ENCODE peak calls at places on chromosome 3, in four cellular contexts. One of them, this sample, is unnamed.

GRCh38 chr3:61158152-61158551 is 93.1 kb downstream of the FHIT start:
- DNase-seq in K562: no peak
- DNase-seq in GM12878: no peak
- DNase-seq in SK-N-SH: no peak
- DNase-seq in this sample: no peak

GRCh38 chr3:141266797-141267555 is 35.4 kb downstream of the PXYLP1 start:
- DNase-seq in GM12878: no peak
- DNase-seq in K562: no peak
- DNase-seq in SK-N-SH: no peak
- DNase-seq in this sample: no peak

GRCh38 chr3:182735672-182736071 is 57.6 kb upstream of the ATP11B start:
- DNase-seq in K562: no peak
- DNase-seq in GM12878: no peak
- DNase-seq in SK-N-SH: no peak
- DNase-seq in this sample: no peak

GRCh38 chr3:123089611-123090301 is 22.9 kb downstream of the PDIA5 start:
- DNase-seq in K562: no peak
- DNase-seq in SK-N-SH: no peak
- DNase-seq in GM12878: no peak
- DNase-seq in this sample: no peak

GRCh38 chr3:134965849-134966248 is 170.8 kb downstream of the EPHB1 start:
- DNase-seq in GM12878: no peak
- DNase-seq in SK-N-SH: no peak
- DNase-seq in K562: no peak
- DNase-seq in this sample: no peak

GRCh38 chr3:6805236-6805635 is 55.7 kb upstream of the GRM7 start:
- DNase-seq in K562: no peak
- DNase-seq in GM12878: no peak
- DNase-seq in SK-N-SH: no peak
- DNase-seq in this sample: no peak

GRCh38 chr3:180619723-180620122 is 17.8 kb downstream of the TTC14 start:
- DNase-seq in SK-N-SH: no peak
- DNase-seq in K562: no peak
- DNase-seq in GM12878: no peak
- DNase-seq in this sample: no peak

GRCh38 chr3:12916159-12916558 is 74.8 kb upstream of the RPL32 start:
- DNase-seq in GM12878: no peak
- DNase-seq in SK-N-SH: no peak
- DNase-seq in K562: no peak
- DNase-seq in this sample: no peak

GRCh38 chr3:169236662-169237174 is 426.8 kb downstream of the MECOM start:
- DNase-seq in GM12878: no peak
- DNase-seq in K562: no peak
- DNase-seq in SK-N-SH: no peak
- DNase-seq in this sample: no peak

GRCh38 chr3:116020989-116021388 is 397.7 kb downstream of the GAP43 start:
- DNase-seq in GM12878: no peak
- DNase-seq in K562: no peak
- DNase-seq in SK-N-SH: no peak
- DNase-seq in this sample: no peak

GRCh38 chr3:127712461-127712860 is 39.7 kb downstream of the ABTB1 start:
- DNase-seq in K562: no peak
- DNase-seq in GM12878: no peak
- DNase-seq in SK-N-SH: no peak
- DNase-seq in this sample: no peak

GRCh38 chr3:177358085-177358967 is 161.0 kb upstream of the TBL1XR1 start:
- DNase-seq in K562: peak
- DNase-seq in GM12878: peak
- DNase-seq in SK-N-SH: peak
- DNase-seq in this sample: peak

GRCh38 chr3:64058592-64058991 is 35.3 kb upstream of the PSMD6 start:
- DNase-seq in GM12878: no peak
- DNase-seq in SK-N-SH: no peak
- DNase-seq in K562: no peak
- DNase-seq in this sample: no peak

GRCh38 chr3:112653209-112653871 is 12.4 kb upstream of the CCDC80 start:
- DNase-seq in K562: no peak
- DNase-seq in SK-N-SH: no peak
- DNase-seq in GM12878: no peak
- DNase-seq in this sample: no peak

GRCh38 chr3:178352300-178353021 is 183.8 kb upstream of the KCNMB2 start:
- DNase-seq in K562: no peak
- DNase-seq in GM12878: no peak
- DNase-seq in SK-N-SH: no peak
- DNase-seq in this sample: no peak

GRCh38 chr3:172221550-172221949 is 182.2 kb downstream of the FNDC3B start:
- DNase-seq in GM12878: no peak
- DNase-seq in K562: no peak
- DNase-seq in SK-N-SH: no peak
- DNase-seq in this sample: no peak

GRCh38 chr3:141746962-141747361 is 8.9 kb downstream of the RNF7 start:
- DNase-seq in SK-N-SH: no peak
- DNase-seq in GM12878: no peak
- DNase-seq in K562: no peak
- DNase-seq in this sample: no peak

GRCh38 chr3:127454968-127455367 is 135.6 kb downstream of the TPRA1 start:
- DNase-seq in SK-N-SH: no peak
- DNase-seq in K562: no peak
- DNase-seq in GM12878: no peak
- DNase-seq in this sample: no peak

GRCh38 chr3:112638327-112639020 is 2.5 kb downstream of the CCDC80 start:
- DNase-seq in K562: no peak
- DNase-seq in SK-N-SH: no peak
- DNase-seq in GM12878: no peak
- DNase-seq in this sample: no peak

GRCh38 chr3:16319307-16319706 is 54.3 kb downstream of the OXNAD1 start:
- DNase-seq in GM12878: no peak
- DNase-seq in SK-N-SH: peak
- DNase-seq in K562: peak
- DNase-seq in this sample: peak

GRCh38 chr3:186612065-186612464 is 795 bp upstream of the AHSG start:
- DNase-seq in K562: no peak
- DNase-seq in GM12878: no peak
- DNase-seq in SK-N-SH: no peak
- DNase-seq in this sample: no peak

GRCh38 chr3:174951023-174951422 is 91.9 kb downstream of the NAALADL2 start:
- DNase-seq in SK-N-SH: no peak
- DNase-seq in GM12878: no peak
- DNase-seq in K562: no peak
- DNase-seq in this sample: no peak

GRCh38 chr3:78604328-78604727 is 1163.5 kb downstream of the ROBO1 start:
- DNase-seq in GM12878: no peak
- DNase-seq in SK-N-SH: no peak
- DNase-seq in K562: no peak
- DNase-seq in this sample: no peak

GRCh38 chr3:168095611-168096209 is at the start of gene GOLIM4:
- DNase-seq in SK-N-SH: peak
- DNase-seq in K562: peak
- DNase-seq in GM12878: peak
- DNase-seq in this sample: peak

GRCh38 chr3:194930439-194931204 is 244.9 kb downstream of the FAM43A start:
- DNase-seq in GM12878: no peak
- DNase-seq in K562: no peak
- DNase-seq in SK-N-SH: peak
- DNase-seq in this sample: no peak

GRCh38 chr3:94036909-94037507 is 8.6 kb upstream of the STX19 start:
- DNase-seq in K562: peak
- DNase-seq in GM12878: no peak
- DNase-seq in SK-N-SH: peak
- DNase-seq in this sample: no peak

GRCh38 chr3:141096981-141097380 is 45.8 kb downstream of the SPSB4 start:
- DNase-seq in SK-N-SH: no peak
- DNase-seq in K562: no peak
- DNase-seq in GM12878: no peak
- DNase-seq in this sample: no peak

DNA sequence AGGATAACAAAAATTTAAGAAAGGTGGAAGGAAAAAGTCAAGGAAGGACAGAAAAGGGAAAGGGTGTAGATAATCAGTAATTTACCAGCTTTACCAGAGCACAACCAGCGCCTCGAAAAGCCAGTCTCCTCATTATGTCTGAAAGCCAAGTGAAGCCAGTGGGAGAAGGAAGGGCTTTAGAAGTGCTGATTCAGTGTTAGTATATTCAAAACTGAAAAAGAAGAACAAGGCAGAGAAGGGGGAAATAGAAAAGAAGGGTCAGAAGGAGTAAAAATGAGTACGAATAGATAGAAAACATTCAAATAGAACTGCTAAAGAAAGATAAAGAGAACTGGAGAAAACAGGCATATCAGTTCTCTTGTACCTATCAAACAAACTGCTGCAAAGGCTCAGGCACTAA is 4.1 kb downstream of the PBRM1 start:
- DNase-seq in K562: no peak
- DNase-seq in GM12878: no peak
- DNase-seq in SK-N-SH: no peak
- DNase-seq in this sample: no peak
- TF ChIP-seq USF2 in K562: no peak
- TF ChIP-seq USF2 in GM12878: no peak
- TF ChIP-seq USF2 in SK-N-SH: no peak
- TF ChIP-seq USF2 in this sample: no peak

GRCh38 chr3:149153402-149153801 is 24.0 kb downstream of the HPS3 start:
- DNase-seq in K562: no peak
- DNase-seq in GM12878: no peak
- DNase-seq in SK-N-SH: no peak
- DNase-seq in this sample: no peak

GRCh38 chr3:149150436-149150835 is 21.0 kb downstream of the HPS3 start:
- DNase-seq in GM12878: no peak
- DNase-seq in SK-N-SH: no peak
- DNase-seq in K562: no peak
- DNase-seq in this sample: no peak

GRCh38 chr3:149151843-149152242 is 22.4 kb downstream of the HPS3 start:
- DNase-seq in K562: peak
- DNase-seq in SK-N-SH: peak
- DNase-seq in GM12878: no peak
- DNase-seq in this sample: no peak

GRCh38 chr3:149152420-149152819 is 23.0 kb downstream of the HPS3 start:
- DNase-seq in K562: no peak
- DNase-seq in SK-N-SH: no peak
- DNase-seq in GM12878: peak
- DNase-seq in this sample: no peak
- TF ChIP-seq USF1 in K562: no peak
- TF ChIP-seq USF1 in SK-N-SH: no peak
- TF ChIP-seq USF1 in GM12878: no peak
- TF ChIP-seq USF1 in this sample: no peak

GRCh38 chr3:125141596-125142417 is 70.7 kb downstream of the SLC12A8 start:
- DNase-seq in SK-N-SH: peak
- DNase-seq in K562: no peak
- DNase-seq in GM12878: no peak
- DNase-seq in this sample: peak
- TF ChIP-seq USF2 in SK-N-SH: no peak
- TF ChIP-seq USF2 in K562: no peak
- TF ChIP-seq USF2 in GM12878: no peak
- TF ChIP-seq USF2 in this sample: peak

DNA sequence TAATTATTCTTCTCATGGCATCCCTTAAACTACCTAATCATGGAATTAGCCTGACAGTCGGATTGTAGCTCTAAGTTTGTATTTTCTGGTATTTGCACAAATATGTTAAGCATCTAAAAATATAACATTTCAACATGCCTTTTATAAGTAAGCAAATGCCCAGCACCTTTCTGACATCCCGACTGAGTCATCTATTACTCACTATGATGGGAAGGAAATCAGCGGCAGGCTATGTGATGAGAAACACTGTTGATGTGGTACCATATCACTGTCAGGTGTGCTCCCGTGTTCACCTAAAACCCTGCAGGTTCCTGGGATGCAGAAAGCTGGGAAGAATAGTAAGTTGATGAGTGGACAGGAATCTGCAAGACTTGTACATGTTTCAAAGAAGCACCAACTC is 367.8 kb upstream of the IL12A start:
- DNase-seq in SK-N-SH: no peak
- DNase-seq in K562: no peak
- DNase-seq in GM12878: no peak
- DNase-seq in this sample: no peak
- TF ChIP-seq USF1 in SK-N-SH: no peak
- TF ChIP-seq USF1 in K562: no peak
- TF ChIP-seq USF1 in GM12878: no peak
- TF ChIP-seq USF1 in this sample: no peak

GRCh38 chr3:42224658-42225421 is 41.1 kb downstream of the CCK start:
- DNase-seq in GM12878: no peak
- DNase-seq in SK-N-SH: no peak
- DNase-seq in K562: no peak
- DNase-seq in this sample: no peak
- TF ChIP-seq USF2 in GM12878: no peak
- TF ChIP-seq USF2 in SK-N-SH: no peak
- TF ChIP-seq USF2 in K562: no peak
- TF ChIP-seq USF2 in this sample: no peak

GRCh38 chr3:62265528-62265927 is 107.8 kb downstream of the FEZF2 start:
- DNase-seq in K562: no peak
- DNase-seq in GM12878: no peak
- DNase-seq in SK-N-SH: no peak
- DNase-seq in this sample: no peak
- TF ChIP-seq USF1 in K562: no peak
- TF ChIP-seq USF1 in GM12878: no peak
- TF ChIP-seq USF1 in SK-N-SH: no peak
- TF ChIP-seq USF1 in this sample: no peak

GRCh38 chr3:159882367-159882766 is 106.3 kb upstream of the IL12A start:
- DNase-seq in K562: no peak
- DNase-seq in SK-N-SH: no peak
- DNase-seq in GM12878: no peak
- DNase-seq in this sample: no peak

GRCh38 chr3:159879598-159879997 is 109.0 kb upstream of the IL12A start:
- DNase-seq in GM12878: no peak
- DNase-seq in SK-N-SH: peak
- DNase-seq in K562: no peak
- DNase-seq in this sample: no peak

GRCh38 chr3:159881208-159881607 is 107.4 kb upstream of the IL12A start:
- DNase-seq in K562: no peak
- DNase-seq in SK-N-SH: no peak
- DNase-seq in GM12878: no peak
- DNase-seq in this sample: no peak

GRCh38 chr3:159882784-159883779 is 105.6 kb upstream of the IL12A start:
- DNase-seq in GM12878: no peak
- DNase-seq in SK-N-SH: peak
- DNase-seq in K562: no peak
- DNase-seq in this sample: no peak

GRCh38 chr3:159881828-159882309 is 106.8 kb upstream of the IL12A start:
- DNase-seq in GM12878: no peak
- DNase-seq in K562: no peak
- DNase-seq in SK-N-SH: no peak
- DNase-seq in this sample: peak
- TF ChIP-seq USF2 in GM12878: no peak
- TF ChIP-seq USF2 in K562: no peak
- TF ChIP-seq USF2 in SK-N-SH: no peak
- TF ChIP-seq USF2 in this sample: no peak

GRCh38 chr3:58536501-58537411 is at the start of gene ACOX2:
- DNase-seq in K562: no peak
- DNase-seq in GM12878: no peak
- DNase-seq in SK-N-SH: no peak
- DNase-seq in this sample: no peak
- TF ChIP-seq USF1 in K562: no peak
- TF ChIP-seq USF1 in GM12878: no peak
- TF ChIP-seq USF1 in SK-N-SH: no peak
- TF ChIP-seq USF1 in this sample: no peak